ENCODE peak calls at places on chromosomes 3 and 15, in six cellular contexts. One of them, this sample, is unnamed.

GRCh38 chr3:59469948-59470723 is 420.3 kb upstream of the CFAP20DC start:
- DNase-seq in heart left ventricle: no peak
- DNase-seq in cardiac fibroblast: peak
- DNase-seq in body of pancreas: no peak
- DNase-seq in lung: no peak
- DNase-seq in choroid plexus epithelial cell: peak
- DNase-seq in this sample: peak

GRCh38 chr3:133753107-133753778 is 7.0 kb downstream of the TF start:
- DNase-seq in body of pancreas: no peak
- DNase-seq in heart left ventricle: no peak
- DNase-seq in cardiac fibroblast: no peak
- DNase-seq in choroid plexus epithelial cell: no peak
- DNase-seq in lung: no peak
- DNase-seq in this sample: no peak

GRCh38 chr3:109939817-109940216 is 602.5 kb upstream of the DPPA4 start:
- DNase-seq in body of pancreas: no peak
- DNase-seq in lung: no peak
- DNase-seq in heart left ventricle: no peak
- DNase-seq in cardiac fibroblast: no peak
- DNase-seq in choroid plexus epithelial cell: no peak
- DNase-seq in this sample: no peak

GRCh38 chr15:95326689-95327525 is 1003.6 kb upstream of the NR2F2 start:
- DNase-seq in cardiac fibroblast: no peak
- DNase-seq in heart left ventricle: peak
- DNase-seq in body of pancreas: no peak
- DNase-seq in choroid plexus epithelial cell: peak
- DNase-seq in lung: no peak
- DNase-seq in this sample: no peak

GRCh38 chr3:140863481-140864084 is 78.1 kb upstream of the SLC25A36 start:
- DNase-seq in cardiac fibroblast: peak
- DNase-seq in lung: peak
- DNase-seq in body of pancreas: peak
- DNase-seq in heart left ventricle: no peak
- DNase-seq in choroid plexus epithelial cell: peak
- DNase-seq in this sample: peak

GRCh38 chr15:45254405-45255293 is 2.6 kb downstream of the SLC28A2 start:
- DNase-seq in body of pancreas: no peak
- DNase-seq in heart left ventricle: no peak
- DNase-seq in cardiac fibroblast: no peak
- DNase-seq in lung: no peak
- DNase-seq in choroid plexus epithelial cell: no peak
- DNase-seq in this sample: peak

GRCh38 chr15:83092309-83092976 is 15.0 kb upstream of the TM6SF1 start:
- DNase-seq in heart left ventricle: no peak
- DNase-seq in body of pancreas: peak
- DNase-seq in cardiac fibroblast: peak
- DNase-seq in lung: no peak
- DNase-seq in choroid plexus epithelial cell: peak
- DNase-seq in this sample: no peak

GRCh38 chr15:29822100-29822684 is at the start of gene TJP1:
- DNase-seq in lung: peak
- DNase-seq in choroid plexus epithelial cell: peak
- DNase-seq in heart left ventricle: peak
- DNase-seq in cardiac fibroblast: peak
- DNase-seq in body of pancreas: peak
- DNase-seq in this sample: peak

GRCh38 chr3:153734777-153735551 is 386.2 kb upstream of the ARHGEF26 start:
- DNase-seq in heart left ventricle: no peak
- DNase-seq in choroid plexus epithelial cell: no peak
- DNase-seq in lung: no peak
- DNase-seq in body of pancreas: no peak
- DNase-seq in cardiac fibroblast: peak
- DNase-seq in this sample: peak

GRCh38 chr3:43638594-43639447 is 17.0 kb upstream of the ANO10 start:
- DNase-seq in body of pancreas: peak
- DNase-seq in lung: peak
- DNase-seq in choroid plexus epithelial cell: peak
- DNase-seq in heart left ventricle: no peak
- DNase-seq in cardiac fibroblast: no peak
- DNase-seq in this sample: no peak
- TF ChIP-seq CTCF in body of pancreas: no peak
- TF ChIP-seq CTCF in lung: no peak
- TF ChIP-seq CTCF in choroid plexus epithelial cell: peak
- TF ChIP-seq CTCF in heart left ventricle: no peak
- TF ChIP-seq CTCF in cardiac fibroblast: no peak
- TF ChIP-seq CTCF in this sample: no peak

GRCh38 chr3:70071138-70071537 is 71.6 kb downstream of the SAMMSON start:
- DNase-seq in cardiac fibroblast: no peak
- DNase-seq in heart left ventricle: no peak
- DNase-seq in lung: no peak
- DNase-seq in choroid plexus epithelial cell: no peak
- DNase-seq in body of pancreas: no peak
- DNase-seq in this sample: no peak
- H3K4me3 ChIP-seq in cardiac fibroblast: no peak
- H3K4me3 ChIP-seq in heart left ventricle: no peak
- H3K4me3 ChIP-seq in lung: no peak
- H3K4me3 ChIP-seq in choroid plexus epithelial cell: no peak
- H3K4me3 ChIP-seq in body of pancreas: no peak
- H3K4me3 ChIP-seq in this sample: no peak

GRCh38 chr3:104635872-104636580 is 730.7 kb upstream of the ALCAM start:
- DNase-seq in lung: no peak
- DNase-seq in choroid plexus epithelial cell: no peak
- DNase-seq in body of pancreas: peak
- DNase-seq in heart left ventricle: no peak
- DNase-seq in cardiac fibroblast: no peak
- DNase-seq in this sample: no peak
- TF ChIP-seq CTCF in lung: no peak
- TF ChIP-seq CTCF in choroid plexus epithelial cell: peak
- TF ChIP-seq CTCF in body of pancreas: peak
- TF ChIP-seq CTCF in heart left ventricle: no peak
- TF ChIP-seq CTCF in cardiac fibroblast: peak
- TF ChIP-seq CTCF in this sample: peak

GRCh38 chr3:41598329-41598728 is 363.6 kb downstream of the ULK4 start:
- DNase-seq in cardiac fibroblast: no peak
- DNase-seq in lung: no peak
- DNase-seq in choroid plexus epithelial cell: no peak
- DNase-seq in body of pancreas: no peak
- DNase-seq in heart left ventricle: no peak
- DNase-seq in this sample: peak
- H3K4me3 ChIP-seq in cardiac fibroblast: no peak
- H3K4me3 ChIP-seq in lung: no peak
- H3K4me3 ChIP-seq in choroid plexus epithelial cell: no peak
- H3K4me3 ChIP-seq in body of pancreas: no peak
- H3K4me3 ChIP-seq in heart left ventricle: no peak
- H3K4me3 ChIP-seq in this sample: no peak

GRCh38 chr3:67472674-67473201 is 181.7 kb downstream of the SUCLG2 start:
- DNase-seq in choroid plexus epithelial cell: no peak
- DNase-seq in cardiac fibroblast: no peak
- DNase-seq in body of pancreas: no peak
- DNase-seq in lung: no peak
- DNase-seq in heart left ventricle: no peak
- DNase-seq in this sample: no peak
- TF ChIP-seq CTCF in choroid plexus epithelial cell: no peak
- TF ChIP-seq CTCF in cardiac fibroblast: no peak
- TF ChIP-seq CTCF in body of pancreas: no peak
- TF ChIP-seq CTCF in lung: no peak
- TF ChIP-seq CTCF in heart left ventricle: no peak
- TF ChIP-seq CTCF in this sample: no peak

GRCh38 chr3:187025656-187026320 is 95.5 kb downstream of the ST6GAL1 start:
- DNase-seq in body of pancreas: no peak
- DNase-seq in choroid plexus epithelial cell: no peak
- DNase-seq in cardiac fibroblast: no peak
- DNase-seq in heart left ventricle: no peak
- DNase-seq in lung: no peak
- DNase-seq in this sample: no peak
- H3K4me3 ChIP-seq in body of pancreas: no peak
- H3K4me3 ChIP-seq in choroid plexus epithelial cell: no peak
- H3K4me3 ChIP-seq in cardiac fibroblast: no peak
- H3K4me3 ChIP-seq in heart left ventricle: no peak
- H3K4me3 ChIP-seq in lung: no peak
- H3K4me3 ChIP-seq in this sample: no peak

DNA sequence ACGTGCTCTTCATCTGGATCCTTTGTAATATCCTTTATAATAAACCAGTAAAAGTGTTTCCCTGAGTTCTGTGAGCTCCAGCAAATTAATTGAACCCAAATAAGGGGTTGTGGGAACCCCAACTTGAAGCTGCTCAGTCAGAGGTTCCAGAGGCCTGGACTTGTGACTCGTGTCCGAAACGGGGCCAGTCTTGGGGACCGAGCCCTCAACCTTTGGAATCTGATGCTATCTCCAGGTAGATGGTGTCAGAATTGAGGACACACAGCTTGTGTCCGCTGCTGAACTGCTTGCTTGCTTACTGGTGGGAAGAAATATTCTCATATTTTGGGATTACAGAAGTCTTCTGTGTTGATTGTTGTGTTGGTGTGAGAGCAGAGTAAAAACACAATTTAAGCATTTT is 39.7 kb upstream of the FLNB start:
- DNase-seq in heart left ventricle: no peak
- DNase-seq in body of pancreas: no peak
- DNase-seq in lung: no peak
- DNase-seq in choroid plexus epithelial cell: no peak
- DNase-seq in cardiac fibroblast: no peak
- DNase-seq in this sample: no peak
- TF ChIP-seq CTCF in heart left ventricle: no peak
- TF ChIP-seq CTCF in body of pancreas: no peak
- TF ChIP-seq CTCF in lung: no peak
- TF ChIP-seq CTCF in choroid plexus epithelial cell: no peak
- TF ChIP-seq CTCF in cardiac fibroblast: no peak
- TF ChIP-seq CTCF in this sample: no peak

GRCh38 chr3:180040966-180041365 is 4.2 kb upstream of the PEX5L start:
- DNase-seq in lung: no peak
- DNase-seq in cardiac fibroblast: no peak
- DNase-seq in heart left ventricle: no peak
- DNase-seq in body of pancreas: no peak
- DNase-seq in choroid plexus epithelial cell: no peak
- DNase-seq in this sample: no peak

GRCh38 chr3:180036678-180037455 is at the start of gene PEX5L:
- DNase-seq in lung: no peak
- DNase-seq in heart left ventricle: peak
- DNase-seq in cardiac fibroblast: peak
- DNase-seq in choroid plexus epithelial cell: peak
- DNase-seq in body of pancreas: peak
- DNase-seq in this sample: peak

GRCh38 chr3:180036092-180036677 is 552 bp downstream of the PEX5L start:
- DNase-seq in cardiac fibroblast: no peak
- DNase-seq in choroid plexus epithelial cell: no peak
- DNase-seq in lung: no peak
- DNase-seq in body of pancreas: peak
- DNase-seq in heart left ventricle: no peak
- DNase-seq in this sample: no peak
- H3K4me3 ChIP-seq in cardiac fibroblast: no peak
- H3K4me3 ChIP-seq in choroid plexus epithelial cell: no peak
- H3K4me3 ChIP-seq in lung: no peak
- H3K4me3 ChIP-seq in body of pancreas: peak
- H3K4me3 ChIP-seq in heart left ventricle: peak
- H3K4me3 ChIP-seq in this sample: no peak

GRCh38 chr15:74800559-74801094 is 12.0 kb upstream of the LMAN1L start:
- DNase-seq in heart left ventricle: no peak
- DNase-seq in lung: no peak
- DNase-seq in body of pancreas: peak
- DNase-seq in choroid plexus epithelial cell: no peak
- DNase-seq in cardiac fibroblast: no peak
- DNase-seq in this sample: no peak
- TF ChIP-seq CTCF in heart left ventricle: no peak
- TF ChIP-seq CTCF in lung: no peak
- TF ChIP-seq CTCF in body of pancreas: no peak
- TF ChIP-seq CTCF in choroid plexus epithelial cell: no peak
- TF ChIP-seq CTCF in cardiac fibroblast: no peak
- TF ChIP-seq CTCF in this sample: no peak

GRCh38 chr3:39387411-39387975 is 4.3 kb downstream of the SLC25A38 start:
- DNase-seq in body of pancreas: no peak
- DNase-seq in cardiac fibroblast: no peak
- DNase-seq in heart left ventricle: no peak
- DNase-seq in lung: peak
- DNase-seq in choroid plexus epithelial cell: no peak
- DNase-seq in this sample: no peak

GRCh38 chr3:39383913-39384664 is 919 bp downstream of the SLC25A38 start:
- DNase-seq in body of pancreas: peak
- DNase-seq in cardiac fibroblast: peak
- DNase-seq in heart left ventricle: peak
- DNase-seq in lung: peak
- DNase-seq in choroid plexus epithelial cell: peak
- DNase-seq in this sample: peak

GRCh38 chr3:39386331-39386730 is 3.2 kb downstream of the SLC25A38 start:
- DNase-seq in heart left ventricle: no peak
- DNase-seq in body of pancreas: no peak
- DNase-seq in choroid plexus epithelial cell: no peak
- DNase-seq in cardiac fibroblast: no peak
- DNase-seq in lung: peak
- DNase-seq in this sample: no peak

GRCh38 chr3:39384665-39385000 is 1.5 kb downstream of the SLC25A38 start:
- DNase-seq in choroid plexus epithelial cell: no peak
- DNase-seq in body of pancreas: no peak
- DNase-seq in heart left ventricle: no peak
- DNase-seq in lung: no peak
- DNase-seq in cardiac fibroblast: no peak
- DNase-seq in this sample: no peak

DNA sequence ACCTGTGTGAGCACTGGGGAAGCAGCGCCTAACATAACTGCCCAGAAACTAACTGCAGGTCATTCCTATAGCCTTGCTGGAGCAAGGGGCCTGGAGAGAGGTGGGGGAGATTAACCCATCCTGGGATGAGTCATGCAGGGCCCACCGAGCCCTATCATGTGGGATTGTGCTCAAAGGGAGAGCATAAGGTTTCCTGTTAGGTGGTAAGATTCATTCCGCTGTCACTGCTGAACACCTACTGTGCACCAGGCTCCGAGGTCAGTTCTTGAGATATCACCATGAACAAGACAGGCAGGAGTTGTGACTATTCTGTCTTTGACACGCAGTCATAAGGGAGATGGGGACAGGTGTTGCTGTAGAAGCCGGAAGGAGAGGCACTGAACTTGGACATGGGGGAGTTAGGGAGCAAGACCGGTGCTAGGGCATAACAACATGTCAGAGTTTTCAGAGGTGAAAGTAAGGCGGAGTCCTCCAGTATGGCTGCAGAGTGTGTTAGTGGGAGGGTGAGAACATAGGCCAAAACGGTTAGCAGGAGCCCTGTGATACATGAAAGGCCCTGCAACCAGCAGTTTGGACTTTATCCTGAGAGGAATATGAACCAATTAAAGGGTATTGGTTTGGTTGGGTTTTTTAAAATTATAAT is 2.4 kb downstream of the SLC25A38 start:
- DNase-seq in heart left ventricle: no peak
- DNase-seq in choroid plexus epithelial cell: no peak
- DNase-seq in cardiac fibroblast: no peak
- DNase-seq in lung: peak
- DNase-seq in body of pancreas: no peak
- DNase-seq in this sample: no peak
- H3K4me3 ChIP-seq in heart left ventricle: no peak
- H3K4me3 ChIP-seq in choroid plexus epithelial cell: no peak
- H3K4me3 ChIP-seq in cardiac fibroblast: no peak
- H3K4me3 ChIP-seq in lung: no peak
- H3K4me3 ChIP-seq in body of pancreas: no peak
- H3K4me3 ChIP-seq in this sample: no peak

This sample was measured in AG10803.